ENCODE peak calls at places on chromosome 12, in five cellular contexts. X is prostate gland, K is HCT116, R is K562, J is transverse colon. H is an unnamed sample.
A peak's percentile ranks its signal among the peaks of the same experiment; 100 is the strongest.

GRCh38 chr12:95279835-95280234 is 62.2 kb downstream of the VEZT start:
- DNase-seq in K (no peak), R (no peak), X (no peak), J (no peak), H (no peak)

GRCh38 chr12:121239335-121239678 is 29.4 kb downstream of the P2RX4 start:
- DNase-seq in X (no peak), R (no peak), J (no peak), K (no peak), H (no peak)

GRCh38 chr12:127238061-127238460 is 1028.9 kb upstream of the TMEM132C start:
- DNase-seq in J (no peak), K (no peak), R (no peak), X (no peak), H (no peak)

GRCh38 chr12:98909749-98910148 is 264.7 kb downstream of the APAF1 start:
- DNase-seq in X (no peak), J (no peak), K (no peak), R (no peak), H (no peak)

GRCh38 chr12:87656311-87656710 is 372.9 kb downstream of the C12orf50 start:
- DNase-seq in J (no peak), K (no peak), X (no peak), R (no peak), H (no peak)

GRCh38 chr12:110281549-110282342 is 699 bp downstream of the ATP2A2 start:
- DNase-seq in X (peak; percentile 19), R (peak; percentile 76), J (peak; percentile 59), K (no peak), H (peak; percentile 83)

GRCh38 chr12:49955899-49956662 is 5.5 kb downstream of the AQP2 start:
- DNase-seq in R (no peak), X (no peak), J (no peak), K (no peak), H (no peak)

GRCh38 chr12:121334513-121335343 is 17.5 kb downstream of the ANAPC5 start:
- DNase-seq in R (peak; percentile 66), X (peak; percentile 26), J (no peak), K (peak; percentile 46), H (no peak)

GRCh38 chr12:52181757-52182156 is 10.1 kb downstream of the KRT80 start:
- DNase-seq in K (no peak), J (no peak), R (no peak), X (no peak), H (no peak)

GRCh38 chr12:113575386-113575785 is 103.7 kb upstream of the LHX5 start:
- DNase-seq in R (no peak), K (no peak), X (no peak), J (no peak), H (no peak)

GRCh38 chr12:131194166-131194565 is 240.5 kb downstream of the ADGRD1 start:
- DNase-seq in K (peak; percentile 24), X (no peak), R (peak; percentile 64), J (no peak), H (no peak)

GRCh38 chr12:16361142-16361783 is 13.8 kb downstream of the MGST1 start:
- DNase-seq in R (no peak), K (no peak), X (no peak), J (peak; percentile 27), H (no peak)

GRCh38 chr12:16362550-16362949 is 15.1 kb downstream of the MGST1 start:
- DNase-seq in R (no peak), K (no peak), X (no peak), J (no peak), H (no peak)

GRCh38 chr12:16358896-16359295 is 11.5 kb downstream of the MGST1 start:
- DNase-seq in X (no peak), J (no peak), K (no peak), R (no peak), H (no peak)

GRCh38 chr12:16359512-16360491 is 12.4 kb downstream of the MGST1 start:
- DNase-seq in R (peak; percentile 67), J (peak; percentile 64), K (peak; percentile 47), X (peak; percentile 25), H (peak; percentile 71)
- TF ChIP-seq POLR2A in R (no peak), J (no peak), K (no peak), X (no peak), H (no peak)

GRCh38 chr12:112409064-112409905 is at the start of gene RPL6:
- DNase-seq in J (peak; percentile 79), X (peak; percentile 87), K (peak; percentile 92), R (peak; percentile 95), H (peak; percentile 89)

GRCh38 chr12:112408621-112409020 is 784 bp downstream of the RPL6 start:
- DNase-seq in X (no peak), R (no peak), J (no peak), K (no peak), H (no peak)

GRCh38 chr12:112401903-112402498 is 7.4 kb downstream of the RPL6 start:
- DNase-seq in X (no peak), R (no peak), J (no peak), K (no peak), H (no peak)

GRCh38 chr12:112409906-112410244 is 470 bp upstream of the RPL6 start:
- DNase-seq in R (no peak), X (no peak), K (no peak), J (no peak), H (no peak)

GRCh38 chr12:112406519-112407488 is 2.6 kb downstream of the RPL6 start:
- DNase-seq in K (no peak), R (no peak), X (no peak), J (no peak), H (no peak)
- TF ChIP-seq POLR2AphosphoS5 in K (no peak), R (no peak), X (no peak), J (no peak), H (no peak)

DNA sequence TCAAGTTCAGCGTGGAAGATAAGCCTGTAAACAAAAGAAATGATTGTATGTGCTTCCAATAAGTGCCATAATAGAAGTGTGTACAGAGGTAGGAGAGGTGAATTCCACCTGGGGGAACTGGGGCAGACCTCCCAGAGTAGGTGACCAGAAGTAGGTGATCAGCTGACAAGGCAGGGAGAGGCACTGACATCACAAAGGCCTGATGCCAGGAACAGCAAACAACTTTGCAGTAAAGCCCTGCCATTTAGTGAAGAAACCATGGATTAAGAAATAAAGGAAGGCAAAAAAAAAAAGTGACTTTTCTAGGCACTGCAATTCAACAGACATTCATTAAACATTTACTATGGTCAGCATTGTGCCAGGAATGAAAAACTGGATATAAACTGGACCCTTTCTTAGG is 31.2 kb downstream of the NR1H4 start:
- DNase-seq in X (no peak), K (no peak), J (peak; percentile 82), R (no peak), H (no peak)
- TF ChIP-seq POLR2A in X (no peak), K (no peak), J (no peak), R (no peak), H (no peak)

GRCh38 chr12:67766370-67766769 is 117.8 kb downstream of the DYRK2 start:
- DNase-seq in R (no peak), J (no peak), X (no peak), K (no peak), H (no peak)
- TF ChIP-seq POLR2AphosphoS5 in R (no peak), J (no peak), X (no peak), K (no peak), H (no peak)

DNA sequence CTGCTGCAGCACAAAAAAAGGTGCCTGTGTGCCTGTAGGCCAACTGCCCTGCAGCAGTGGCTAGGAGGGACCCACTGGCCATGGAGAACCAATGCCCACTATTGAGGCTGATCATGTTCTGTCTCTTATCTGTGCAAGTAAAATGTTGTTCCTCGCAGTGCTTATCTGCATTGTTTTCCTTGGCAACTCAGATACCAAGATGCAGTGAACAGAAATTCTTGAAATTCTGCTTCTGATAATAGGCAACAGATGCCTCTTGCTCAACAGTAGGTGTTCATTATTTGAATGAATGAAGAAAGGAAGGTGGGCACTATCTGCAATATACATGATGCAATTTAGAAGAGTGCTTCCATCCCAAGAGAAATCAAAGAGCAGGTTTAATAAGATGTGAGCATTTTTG is 232.2 kb downstream of the NUAK1 start:
- DNase-seq in K (no peak), X (no peak), R (no peak), J (no peak), H (no peak)
- TF ChIP-seq POLR2A in K (no peak), X (no peak), R (no peak), J (no peak), H (no peak)

DNA sequence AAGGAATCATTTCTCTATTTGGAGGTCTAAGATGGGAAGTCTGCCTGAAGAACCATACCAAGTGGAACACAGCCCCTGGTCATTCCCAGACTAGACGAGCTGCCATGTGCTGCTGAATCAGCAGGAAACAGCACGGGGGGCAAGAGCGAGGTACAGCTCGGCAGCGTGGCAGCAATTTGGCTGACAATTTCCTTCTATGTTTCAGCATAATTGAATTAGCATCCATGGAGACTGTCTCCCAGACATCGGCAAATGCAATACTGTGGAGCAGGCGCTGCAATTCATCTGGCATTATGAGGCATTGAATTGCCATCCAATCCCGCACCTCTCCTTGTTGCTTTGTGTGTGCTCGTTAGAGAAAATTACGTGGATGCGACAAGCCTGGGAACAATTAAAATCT is 46.0 kb upstream of the CCDC60 start:
- DNase-seq in X (no peak), R (no peak), J (no peak), K (no peak), H (no peak)
- TF ChIP-seq POLR2AphosphoS5 in X (no peak), R (no peak), J (no peak), K (no peak), H (no peak)

DNA sequence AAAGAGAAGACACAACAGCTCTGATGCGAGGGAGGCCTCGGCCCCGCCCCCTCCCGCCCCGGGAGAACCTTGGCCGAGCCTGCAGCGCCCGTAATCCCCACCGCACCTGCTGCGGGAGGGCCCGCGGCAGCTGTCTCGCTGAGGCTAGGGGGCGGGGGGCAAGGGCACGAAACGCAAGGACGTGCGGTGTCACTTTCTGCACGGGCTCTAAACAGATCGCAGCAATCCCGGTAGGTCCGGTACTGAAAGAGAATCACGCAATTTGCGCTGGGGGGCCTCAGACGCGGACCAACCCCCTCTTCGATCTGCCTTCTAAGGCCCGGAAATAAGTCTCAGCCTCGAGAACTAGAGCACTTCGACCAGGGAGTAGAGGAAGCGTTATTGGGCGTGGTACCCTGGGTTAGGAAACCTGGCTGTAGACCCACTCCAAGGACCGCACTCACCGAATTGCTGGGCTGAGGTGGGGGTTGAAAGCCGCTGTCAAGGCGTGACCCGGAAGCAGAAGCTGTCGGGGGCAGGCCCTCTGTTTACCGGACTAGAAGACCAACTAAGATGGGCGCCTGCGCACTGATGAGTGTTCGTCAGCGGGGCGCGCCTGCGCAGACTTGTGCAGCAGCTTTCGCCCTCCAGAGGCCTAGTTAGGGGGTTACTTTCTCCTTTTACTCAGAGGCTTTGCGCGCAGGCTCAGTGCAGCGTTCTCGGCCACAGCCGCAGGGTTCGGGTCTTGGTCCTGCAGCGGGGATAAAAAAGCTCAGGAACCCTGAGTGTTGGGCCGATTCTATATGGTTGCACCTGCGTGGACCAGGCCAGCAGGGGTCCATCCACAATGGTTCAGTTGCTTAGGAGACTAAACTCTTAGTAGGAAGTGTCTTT is at the start of gene ASB8:
- DNase-seq in X (peak; percentile 96), R (peak; percentile 99), J (peak; percentile 99), K (peak; percentile 96), H (peak; percentile 100)
- TF ChIP-seq POLR2A in X (peak; percentile 31), R (peak; percentile 73), J (peak; percentile 53), K (peak; percentile 73), H (no peak)

GRCh38 chr12:43120189-43120588 is 431.8 kb downstream of the ADAMTS20 start:
- DNase-seq in X (no peak), K (no peak), R (no peak), J (no peak), H (no peak)
- TF ChIP-seq POLR2AphosphoS5 in X (no peak), K (no peak), R (no peak), J (no peak), H (no peak)

DNA sequence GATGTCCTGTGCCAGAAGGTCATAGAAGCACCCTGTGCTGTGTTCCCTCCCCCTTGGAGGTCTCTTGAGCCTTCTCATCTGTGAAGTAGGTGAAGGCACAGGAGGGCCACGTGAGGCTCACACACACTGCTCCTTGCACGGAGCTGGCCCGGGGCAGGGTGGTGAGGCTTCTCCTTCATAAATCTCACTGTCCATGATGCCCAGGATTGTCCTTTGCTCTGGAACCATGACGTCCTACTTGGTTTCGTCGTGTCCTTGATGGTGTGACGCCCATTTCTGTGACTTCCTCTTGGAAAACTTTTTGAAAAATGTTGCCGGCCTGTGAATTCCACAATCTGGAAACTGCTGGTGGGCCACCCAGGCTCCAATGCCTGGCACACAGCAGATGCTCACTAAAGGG is 34.4 kb downstream of the SH2B3 start:
- DNase-seq in R (no peak), J (no peak), X (no peak), K (no peak), H (peak; percentile 63)
- TF ChIP-seq POLR2A in R (no peak), J (no peak), X (no peak), K (no peak), H (no peak)

H was measured in sigmoid colon.